ENCODE peak calls at places on chromosomes 5 and 9, in nine cellular contexts. One of them, this sample, is unnamed.

GRCh38 chr9:134377976-134378375 is 51.7 kb downstream of the RXRA start:
- DNase-seq in H9: no peak
- DNase-seq in nephron progenitor cell: no peak
- DNase-seq in psoas muscle: peak; percentile 95
- DNase-seq in HCT116: no peak
- DNase-seq in HFFc6: peak; percentile 5
- DNase-seq in ovary: peak; percentile 61
- DNase-seq in activated CD8-positive, alpha-beta T cell treated with anti-CD3 and anti-CD28 coated beads for 36 hours: no peak
- DNase-seq in tibial artery: peak; percentile 69
- DNase-seq in this sample: no peak

GRCh38 chr9:131499254-131499653 is 3.5 kb upstream of the POMT1 start:
- DNase-seq in H9: no peak
- DNase-seq in nephron progenitor cell: no peak
- DNase-seq in psoas muscle: no peak
- DNase-seq in HCT116: no peak
- DNase-seq in HFFc6: no peak
- DNase-seq in ovary: no peak
- DNase-seq in activated CD8-positive, alpha-beta T cell treated with anti-CD3 and anti-CD28 coated beads for 36 hours: no peak
- DNase-seq in tibial artery: no peak
- DNase-seq in this sample: no peak

GRCh38 chr5:103624035-103624461 is 61.5 kb upstream of the NUDT12 start:
- DNase-seq in H9: no peak
- DNase-seq in nephron progenitor cell: no peak
- DNase-seq in psoas muscle: no peak
- DNase-seq in HCT116: no peak
- DNase-seq in HFFc6: no peak
- DNase-seq in ovary: no peak
- DNase-seq in activated CD8-positive, alpha-beta T cell treated with anti-CD3 and anti-CD28 coated beads for 36 hours: no peak
- DNase-seq in tibial artery: no peak
- DNase-seq in this sample: no peak

GRCh38 chr9:16921855-16922254 is 51.4 kb upstream of the BNC2 start:
- DNase-seq in H9: no peak
- DNase-seq in nephron progenitor cell: no peak
- DNase-seq in psoas muscle: no peak
- DNase-seq in HCT116: peak; percentile 7
- DNase-seq in HFFc6: peak; percentile 6
- DNase-seq in ovary: no peak
- DNase-seq in activated CD8-positive, alpha-beta T cell treated with anti-CD3 and anti-CD28 coated beads for 36 hours: no peak
- DNase-seq in tibial artery: no peak
- DNase-seq in this sample: no peak

GRCh38 chr9:109440797-109441287 is 57.3 kb downstream of the PTPN3 start:
- DNase-seq in H9: peak; percentile 74
- DNase-seq in nephron progenitor cell: peak; percentile 48
- DNase-seq in psoas muscle: no peak
- DNase-seq in HCT116: peak; percentile 67
- DNase-seq in HFFc6: peak; percentile 86
- DNase-seq in ovary: no peak
- DNase-seq in activated CD8-positive, alpha-beta T cell treated with anti-CD3 and anti-CD28 coated beads for 36 hours: peak; percentile 77
- DNase-seq in tibial artery: peak; percentile 67
- DNase-seq in this sample: no peak

GRCh38 chr9:96186601-96187011 is 115.4 kb downstream of the HSD17B3 start:
- DNase-seq in H9: peak; percentile 78
- DNase-seq in nephron progenitor cell: peak; percentile 73
- DNase-seq in psoas muscle: no peak
- DNase-seq in HCT116: no peak
- DNase-seq in HFFc6: no peak
- DNase-seq in ovary: peak; percentile 52
- DNase-seq in activated CD8-positive, alpha-beta T cell treated with anti-CD3 and anti-CD28 coated beads for 36 hours: no peak
- DNase-seq in tibial artery: no peak
- DNase-seq in this sample: no peak

GRCh38 chr5:41122459-41122858 is 51.3 kb upstream of the MROH2B start:
- DNase-seq in H9: peak; percentile 37
- DNase-seq in nephron progenitor cell: no peak
- DNase-seq in psoas muscle: no peak
- DNase-seq in HCT116: no peak
- DNase-seq in HFFc6: no peak
- DNase-seq in ovary: no peak
- DNase-seq in activated CD8-positive, alpha-beta T cell treated with anti-CD3 and anti-CD28 coated beads for 36 hours: no peak
- DNase-seq in tibial artery: no peak
- DNase-seq in this sample: no peak

GRCh38 chr9:88660611-88661010 is 125.6 kb downstream of the NXNL2 start:
- DNase-seq in H9: peak; percentile 64
- DNase-seq in nephron progenitor cell: no peak
- DNase-seq in psoas muscle: no peak
- DNase-seq in HCT116: peak; percentile 12
- DNase-seq in HFFc6: peak; percentile 22
- DNase-seq in ovary: no peak
- DNase-seq in activated CD8-positive, alpha-beta T cell treated with anti-CD3 and anti-CD28 coated beads for 36 hours: peak; percentile 33
- DNase-seq in tibial artery: no peak
- DNase-seq in this sample: no peak

GRCh38 chr9:87529666-87530065 is 32.0 kb downstream of the DAPK1 start:
- DNase-seq in H9: peak; percentile 43
- DNase-seq in nephron progenitor cell: no peak
- DNase-seq in psoas muscle: no peak
- DNase-seq in HCT116: no peak
- DNase-seq in HFFc6: no peak
- DNase-seq in ovary: no peak
- DNase-seq in activated CD8-positive, alpha-beta T cell treated with anti-CD3 and anti-CD28 coated beads for 36 hours: no peak
- DNase-seq in tibial artery: no peak
- DNase-seq in this sample: peak; percentile 68

GRCh38 chr9:130042931-130043653 is at the start of gene FNBP1:
- DNase-seq in H9: peak; percentile 87
- DNase-seq in nephron progenitor cell: peak; percentile 83
- DNase-seq in psoas muscle: peak; percentile 89
- DNase-seq in HCT116: no peak
- DNase-seq in HFFc6: peak; percentile 67
- DNase-seq in ovary: peak; percentile 89
- DNase-seq in activated CD8-positive, alpha-beta T cell treated with anti-CD3 and anti-CD28 coated beads for 36 hours: peak; percentile 81
- DNase-seq in tibial artery: peak; percentile 77
- DNase-seq in this sample: peak; percentile 74

GRCh38 chr5:80667384-80667783 is 12.6 kb upstream of the DHFR start:
- DNase-seq in H9: no peak
- DNase-seq in nephron progenitor cell: no peak
- DNase-seq in psoas muscle: no peak
- DNase-seq in HCT116: no peak
- DNase-seq in HFFc6: no peak
- DNase-seq in ovary: no peak
- DNase-seq in activated CD8-positive, alpha-beta T cell treated with anti-CD3 and anti-CD28 coated beads for 36 hours: no peak
- DNase-seq in tibial artery: no peak
- DNase-seq in this sample: no peak

GRCh38 chr9:134571946-134572914 is 69.4 kb upstream of the COL5A1 start:
- DNase-seq in H9: no peak
- DNase-seq in nephron progenitor cell: no peak
- DNase-seq in psoas muscle: no peak
- DNase-seq in HCT116: no peak
- DNase-seq in HFFc6: no peak
- DNase-seq in ovary: peak; percentile 23
- DNase-seq in activated CD8-positive, alpha-beta T cell treated with anti-CD3 and anti-CD28 coated beads for 36 hours: peak; percentile 30
- DNase-seq in tibial artery: no peak
- DNase-seq in this sample: no peak

GRCh38 chr5:141822134-141822533 is 56.1 kb downstream of the PCDH1 start:
- DNase-seq in H9: no peak
- DNase-seq in nephron progenitor cell: no peak
- DNase-seq in psoas muscle: no peak
- DNase-seq in HCT116: no peak
- DNase-seq in HFFc6: no peak
- DNase-seq in ovary: no peak
- DNase-seq in activated CD8-positive, alpha-beta T cell treated with anti-CD3 and anti-CD28 coated beads for 36 hours: no peak
- DNase-seq in tibial artery: peak; percentile 47
- DNase-seq in this sample: no peak

GRCh38 chr9:87194471-87194870 is 247.2 kb upstream of the GAS1 start:
- DNase-seq in H9: no peak
- DNase-seq in nephron progenitor cell: no peak
- DNase-seq in psoas muscle: no peak
- DNase-seq in HCT116: no peak
- DNase-seq in HFFc6: peak; percentile 84
- DNase-seq in ovary: no peak
- DNase-seq in activated CD8-positive, alpha-beta T cell treated with anti-CD3 and anti-CD28 coated beads for 36 hours: no peak
- DNase-seq in tibial artery: no peak
- DNase-seq in this sample: no peak

GRCh38 chr5:9655641-9656040 is 25.5 kb upstream of the TAS2R1 start:
- DNase-seq in H9: no peak
- DNase-seq in nephron progenitor cell: no peak
- DNase-seq in psoas muscle: no peak
- DNase-seq in HCT116: no peak
- DNase-seq in HFFc6: no peak
- DNase-seq in ovary: no peak
- DNase-seq in activated CD8-positive, alpha-beta T cell treated with anti-CD3 and anti-CD28 coated beads for 36 hours: no peak
- DNase-seq in tibial artery: no peak
- DNase-seq in this sample: no peak

GRCh38 chr5:136108131-136108739 is 24.4 kb upstream of the SMAD5 start:
- DNase-seq in H9: no peak
- DNase-seq in nephron progenitor cell: no peak
- DNase-seq in psoas muscle: no peak
- DNase-seq in HCT116: no peak
- DNase-seq in HFFc6: no peak
- DNase-seq in ovary: no peak
- DNase-seq in activated CD8-positive, alpha-beta T cell treated with anti-CD3 and anti-CD28 coated beads for 36 hours: no peak
- DNase-seq in tibial artery: no peak
- DNase-seq in this sample: no peak
- TF ChIP-seq CTCF in H9: no peak
- TF ChIP-seq CTCF in nephron progenitor cell: no peak
- TF ChIP-seq CTCF in psoas muscle: no peak
- TF ChIP-seq CTCF in HCT116: peak; percentile 1
- TF ChIP-seq CTCF in HFFc6: no peak
- TF ChIP-seq CTCF in ovary: no peak
- TF ChIP-seq CTCF in activated CD8-positive, alpha-beta T cell treated with anti-CD3 and anti-CD28 coated beads for 36 hours: no peak
- TF ChIP-seq CTCF in tibial artery: no peak
- TF ChIP-seq CTCF in this sample: no peak

GRCh38 chr5:73774924-73775323 is 148.9 kb downstream of the ARHGEF28 start:
- DNase-seq in H9: no peak
- DNase-seq in nephron progenitor cell: no peak
- DNase-seq in psoas muscle: no peak
- DNase-seq in HCT116: no peak
- DNase-seq in HFFc6: no peak
- DNase-seq in ovary: no peak
- DNase-seq in activated CD8-positive, alpha-beta T cell treated with anti-CD3 and anti-CD28 coated beads for 36 hours: no peak
- DNase-seq in tibial artery: no peak
- DNase-seq in this sample: no peak

GRCh38 chr5:73776405-73776804 is 150.4 kb downstream of the ARHGEF28 start:
- DNase-seq in H9: no peak
- DNase-seq in nephron progenitor cell: no peak
- DNase-seq in psoas muscle: no peak
- DNase-seq in HCT116: no peak
- DNase-seq in HFFc6: no peak
- DNase-seq in ovary: no peak
- DNase-seq in activated CD8-positive, alpha-beta T cell treated with anti-CD3 and anti-CD28 coated beads for 36 hours: no peak
- DNase-seq in tibial artery: no peak
- DNase-seq in this sample: no peak

GRCh38 chr5:73783823-73784222 is 157.8 kb downstream of the ARHGEF28 start:
- DNase-seq in H9: no peak
- DNase-seq in nephron progenitor cell: no peak
- DNase-seq in psoas muscle: no peak
- DNase-seq in HCT116: no peak
- DNase-seq in HFFc6: peak; percentile 52
- DNase-seq in ovary: no peak
- DNase-seq in activated CD8-positive, alpha-beta T cell treated with anti-CD3 and anti-CD28 coated beads for 36 hours: no peak
- DNase-seq in tibial artery: no peak
- DNase-seq in this sample: no peak

GRCh38 chr5:73777192-73777591 is 151.2 kb downstream of the ARHGEF28 start:
- DNase-seq in H9: no peak
- DNase-seq in nephron progenitor cell: no peak
- DNase-seq in psoas muscle: no peak
- DNase-seq in HCT116: no peak
- DNase-seq in HFFc6: no peak
- DNase-seq in ovary: no peak
- DNase-seq in activated CD8-positive, alpha-beta T cell treated with anti-CD3 and anti-CD28 coated beads for 36 hours: no peak
- DNase-seq in tibial artery: no peak
- DNase-seq in this sample: no peak

GRCh38 chr5:73780297-73781080 is 154.5 kb downstream of the ARHGEF28 start:
- DNase-seq in H9: no peak
- DNase-seq in nephron progenitor cell: no peak
- DNase-seq in psoas muscle: no peak
- DNase-seq in HCT116: no peak
- DNase-seq in HFFc6: peak; percentile 12
- DNase-seq in ovary: no peak
- DNase-seq in activated CD8-positive, alpha-beta T cell treated with anti-CD3 and anti-CD28 coated beads for 36 hours: no peak
- DNase-seq in tibial artery: no peak
- DNase-seq in this sample: no peak
- TF ChIP-seq CTCF in H9: no peak
- TF ChIP-seq CTCF in nephron progenitor cell: no peak
- TF ChIP-seq CTCF in psoas muscle: no peak
- TF ChIP-seq CTCF in HCT116: no peak
- TF ChIP-seq CTCF in HFFc6: peak; percentile 35
- TF ChIP-seq CTCF in ovary: no peak
- TF ChIP-seq CTCF in activated CD8-positive, alpha-beta T cell treated with anti-CD3 and anti-CD28 coated beads for 36 hours: no peak
- TF ChIP-seq CTCF in tibial artery: no peak
- TF ChIP-seq CTCF in this sample: no peak

DNA sequence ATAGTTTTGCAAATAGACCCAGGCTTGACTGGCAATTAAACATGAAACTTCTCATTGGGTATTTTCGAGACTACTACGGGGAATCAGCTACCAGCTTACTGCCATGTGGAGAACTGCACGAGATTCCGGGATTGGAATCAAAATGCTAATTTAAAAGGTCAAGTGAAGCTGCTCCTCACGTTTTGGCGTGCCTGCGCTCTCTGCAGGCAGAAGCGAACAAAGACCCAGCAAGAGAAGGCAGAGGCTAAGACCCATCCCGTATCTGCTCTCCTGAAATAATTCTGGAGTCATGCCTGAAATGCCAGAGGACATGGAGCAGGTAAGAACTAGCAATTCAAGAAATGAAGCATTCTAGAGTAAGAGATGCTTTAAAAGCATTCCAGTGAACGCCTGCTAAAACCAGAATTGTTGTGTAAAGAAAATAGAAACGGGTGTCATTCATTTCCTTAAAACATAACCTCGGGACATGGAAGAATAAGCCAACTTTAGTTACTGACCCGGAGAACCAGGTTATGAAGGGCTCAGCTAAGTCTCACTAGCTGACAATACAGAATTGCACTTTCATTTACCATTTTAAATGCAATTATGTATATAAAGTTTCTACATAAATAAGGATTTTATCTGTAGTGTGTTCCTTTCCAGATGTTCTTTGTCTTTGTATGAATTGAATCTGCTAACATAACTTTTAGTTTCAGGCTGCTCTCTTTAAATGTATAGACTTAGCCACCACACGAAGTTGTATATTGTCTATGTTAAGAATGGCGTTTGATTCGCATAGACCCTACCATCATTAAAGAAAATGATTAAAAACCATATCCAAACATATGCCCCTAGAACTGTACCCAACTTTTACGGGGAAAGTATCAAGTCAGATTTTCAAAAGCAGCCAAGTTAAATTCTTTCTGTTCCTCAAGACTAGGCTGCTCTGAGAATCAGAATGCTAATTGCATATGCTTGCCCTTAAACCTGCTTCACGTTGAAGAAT is 2.0 kb upstream of the MAT2B start:
- DNase-seq in H9: peak; percentile 89
- DNase-seq in nephron progenitor cell: peak; percentile 40
- DNase-seq in psoas muscle: peak; percentile 69
- DNase-seq in HCT116: peak; percentile 69
- DNase-seq in HFFc6: peak; percentile 89
- DNase-seq in ovary: peak; percentile 57
- DNase-seq in activated CD8-positive, alpha-beta T cell treated with anti-CD3 and anti-CD28 coated beads for 36 hours: peak; percentile 65
- DNase-seq in tibial artery: peak; percentile 67
- DNase-seq in this sample: no peak
- TF ChIP-seq CTCF in H9: peak; percentile 47
- TF ChIP-seq CTCF in nephron progenitor cell: no peak
- TF ChIP-seq CTCF in psoas muscle: peak; percentile 18
- TF ChIP-seq CTCF in HCT116: no peak
- TF ChIP-seq CTCF in HFFc6: peak; percentile 62
- TF ChIP-seq CTCF in ovary: no peak
- TF ChIP-seq CTCF in activated CD8-positive, alpha-beta T cell treated with anti-CD3 and anti-CD28 coated beads for 36 hours: peak; percentile 10
- TF ChIP-seq CTCF in tibial artery: no peak
- TF ChIP-seq CTCF in this sample: no peak

GRCh38 chr5:29697786-29698414 is 1495.6 kb upstream of the CDH6 start:
- DNase-seq in H9: peak; percentile 26
- DNase-seq in nephron progenitor cell: peak; percentile 2
- DNase-seq in psoas muscle: no peak
- DNase-seq in HCT116: no peak
- DNase-seq in HFFc6: no peak
- DNase-seq in ovary: no peak
- DNase-seq in activated CD8-positive, alpha-beta T cell treated with anti-CD3 and anti-CD28 coated beads for 36 hours: no peak
- DNase-seq in tibial artery: no peak
- DNase-seq in this sample: no peak
- TF ChIP-seq CTCF in H9: peak; percentile 64
- TF ChIP-seq CTCF in nephron progenitor cell: peak; percentile 45
- TF ChIP-seq CTCF in psoas muscle: no peak
- TF ChIP-seq CTCF in HCT116: no peak
- TF ChIP-seq CTCF in HFFc6: no peak
- TF ChIP-seq CTCF in ovary: no peak
- TF ChIP-seq CTCF in activated CD8-positive, alpha-beta T cell treated with anti-CD3 and anti-CD28 coated beads for 36 hours: no peak
- TF ChIP-seq CTCF in tibial artery: no peak
- TF ChIP-seq CTCF in this sample: no peak